ENCODE peak calls at places on chromosomes 11 and 22, in eight cellular contexts. T is OCI-LY7, I is AG04450, Q is neural progenitor cell, S is fibroblast of pulmonary artery, C is fibroblast of mammary gland, M is thoracic aorta, Y is astrocyte of the spinal cord. K is an unnamed sample.

GRCh38 chr11:115502636-115503082 is 1.6 kb downstream of the CADM1 start:
- DNase-seq in I (no peak), S (no peak), M (no peak), C (no peak), T (no peak), Y (no peak), Q (no peak), K (no peak)

GRCh38 chr22:43413826-43414225 is 2.0 kb downstream of the MPPED1 start:
- DNase-seq in Q (no peak), Y (no peak), I (no peak), T (no peak), S (no peak), C (no peak), M (no peak), K (peak)

GRCh38 chr11:129209891-129210830 is 18.0 kb upstream of the ARHGAP32 start:
- DNase-seq in T (no peak), I (no peak), S (no peak), M (no peak), Y (no peak), Q (no peak), C (no peak), K (no peak)

GRCh38 chr11:69899957-69900821 is 81.0 kb upstream of the FGF3 start:
- DNase-seq in T (no peak), Y (peak), S (no peak), Q (no peak), M (no peak), C (no peak), I (no peak), K (peak)

GRCh38 chr22:41939981-41940852 is 6.7 kb downstream of the CENPM start:
- DNase-seq in T (peak), Y (no peak), C (no peak), M (no peak), Q (no peak), I (no peak), S (no peak), K (no peak)

GRCh38 chr11:112617089-112617407 is 344.2 kb upstream of the NCAM1 start:
- DNase-seq in I (no peak), Q (no peak), C (no peak), M (no peak), S (no peak), T (no peak), Y (no peak), K (no peak)

GRCh38 chr11:28343304-28344233 is 235.4 kb downstream of the METTL15 start:
- DNase-seq in C (peak), I (peak), M (no peak), T (no peak), S (peak), Q (no peak), Y (peak), K (no peak)

GRCh38 chr22:45932066-45932465 is 44.9 kb downstream of the WNT7B start:
- DNase-seq in Y (peak), M (no peak), C (peak), S (peak), T (no peak), Q (no peak), I (no peak), K (no peak)

GRCh38 chr11:78744202-78744601 is 169.5 kb upstream of the NARS2 start:
- DNase-seq in Y (no peak), I (no peak), S (no peak), T (no peak), C (no peak), M (no peak), Q (no peak), K (no peak)

GRCh38 chr22:46178755-46179505 is 28.6 kb downstream of the PPARA start:
- DNase-seq in C (no peak), M (no peak), Y (no peak), S (no peak), Q (no peak), T (no peak), I (no peak), K (no peak)

GRCh38 chr22:45302047-45302446 is 7.7 kb upstream of the FAM118A start:
- DNase-seq in I (peak), Y (peak), Q (no peak), T (no peak), C (peak), M (no peak), S (peak), K (no peak)

GRCh38 chr11:67435031-67435726 is 2.3 kb downstream of the PTPRCAP start:
- DNase-seq in T (no peak), S (no peak), M (no peak), I (no peak), C (no peak), Q (no peak), Y (no peak), K (no peak)

GRCh38 chr11:5705688-5706087 is 16.1 kb downstream of the TRIM22 start:
- DNase-seq in Y (peak), T (no peak), I (no peak), S (no peak), Q (no peak), M (no peak), C (peak), K (no peak)

GRCh38 chr11:84969103-84969502 is 658.0 kb downstream of the DLG2 start:
- DNase-seq in M (no peak), I (no peak), C (peak), Q (peak), S (peak), T (no peak), Y (peak), K (no peak)

GRCh38 chr11:92455221-92455790 is 230.7 kb downstream of the FAT3 start:
- DNase-seq in C (no peak), Y (no peak), I (no peak), T (no peak), M (no peak), Q (no peak), S (no peak), K (no peak)

GRCh38 chr22:24410110-24410856 is 17.1 kb upstream of the ADORA2A start:
- DNase-seq in M (no peak), T (no peak), Q (no peak), Y (peak), S (no peak), C (peak), I (no peak), K (no peak)

GRCh38 chr11:64996710-64997380 is at the start of gene BATF2:
- DNase-seq in I (no peak), Q (peak), S (peak), T (peak), C (peak), Y (peak), M (peak), K (peak)

GRCh38 chr11:1568451-1568911 is 3.6 kb downstream of the DUSP8 start:
- DNase-seq in S (no peak), I (no peak), T (peak), M (no peak), Q (peak), C (no peak), Y (no peak), K (peak)

GRCh38 chr11:66082936-66083698 is 13.0 kb downstream of the PACS1 start:
- DNase-seq in T (no peak), M (no peak), Y (no peak), S (no peak), Q (no peak), C (peak), I (no peak), K (no peak)

GRCh38 chr22:36399473-36399780 is 11.7 kb upstream of the MYH9 start:
- DNase-seq in S (no peak), M (no peak), Y (no peak), Q (no peak), T (no peak), I (no peak), C (no peak), K (no peak)

GRCh38 chr11:9615031-9615451 is 41.6 kb downstream of the WEE1 start:
- DNase-seq in I (no peak), S (no peak), C (no peak), M (no peak), Y (no peak), Q (no peak), T (peak), K (no peak)

GRCh38 chr11:80521592-80521991 is 1080.8 kb upstream of the TENM4 start:
- DNase-seq in Q (no peak), S (no peak), Y (no peak), I (no peak), C (no peak), T (no peak), M (no peak), K (no peak)

GRCh38 chr11:6618117-6619020 is 853 bp downstream of the TPP1 start:
- DNase-seq in M (no peak), S (peak), Y (peak), Q (no peak), T (peak), C (peak), I (peak), K (no peak)

GRCh38 chr11:86919557-86920210 is 35.5 kb downstream of the FZD4 start:
- DNase-seq in Q (peak), T (peak), C (peak), I (peak), Y (peak), S (peak), M (no peak), K (no peak)

GRCh38 chr11:113994077-113994954 is 19.4 kb downstream of the HTR3A start:
- DNase-seq in M (no peak), I (no peak), T (peak), C (no peak), Y (peak), S (peak), Q (peak), K (no peak)

GRCh38 chr11:45771194-45771941 is 33.6 kb upstream of the SLC35C1 start:
- DNase-seq in T (peak), I (no peak), C (peak), M (no peak), S (peak), Y (peak), Q (peak), K (peak)

GRCh38 chr11:1870721-1871466 is 18.0 kb downstream of the LSP1 start:
- DNase-seq in C (no peak), I (no peak), M (no peak), T (no peak), Y (no peak), S (no peak), Q (peak), K (peak)

GRCh38 chr11:69511358-69512015 is 30.0 kb downstream of the LINC01488 start:
- DNase-seq in Y (peak), M (no peak), T (no peak), I (no peak), C (peak), S (peak), Q (no peak), K (no peak)

GRCh38 chr11:123178166-123178565 is 16.9 kb downstream of the CLMP start:
- DNase-seq in Q (no peak), C (no peak), M (no peak), I (no peak), T (no peak), S (no peak), Y (no peak), K (no peak)

GRCh38 chr22:22156716-22157499 is 87.7 kb upstream of the VPREB1 start:
- DNase-seq in M (no peak), I (peak), Y (peak), T (peak), S (peak), Q (peak), C (peak), K (peak)

GRCh38 chr11:75403983-75404658 is 4.8 kb downstream of the RPS3 start:
- DNase-seq in C (peak), M (no peak), Q (no peak), I (no peak), T (no peak), Y (no peak), S (no peak), K (no peak)

GRCh38 chr11:43988040-43988793 is 45.8 kb downstream of the C11orf96 start:
- DNase-seq in Q (no peak), S (peak), C (peak), Y (peak), I (no peak), T (no peak), M (no peak), K (no peak)
- TF ChIP-seq CTCF in Q (no peak), S (peak), C (peak), Y (peak), I (peak), T (peak), M (no peak), K (no peak)

DNA sequence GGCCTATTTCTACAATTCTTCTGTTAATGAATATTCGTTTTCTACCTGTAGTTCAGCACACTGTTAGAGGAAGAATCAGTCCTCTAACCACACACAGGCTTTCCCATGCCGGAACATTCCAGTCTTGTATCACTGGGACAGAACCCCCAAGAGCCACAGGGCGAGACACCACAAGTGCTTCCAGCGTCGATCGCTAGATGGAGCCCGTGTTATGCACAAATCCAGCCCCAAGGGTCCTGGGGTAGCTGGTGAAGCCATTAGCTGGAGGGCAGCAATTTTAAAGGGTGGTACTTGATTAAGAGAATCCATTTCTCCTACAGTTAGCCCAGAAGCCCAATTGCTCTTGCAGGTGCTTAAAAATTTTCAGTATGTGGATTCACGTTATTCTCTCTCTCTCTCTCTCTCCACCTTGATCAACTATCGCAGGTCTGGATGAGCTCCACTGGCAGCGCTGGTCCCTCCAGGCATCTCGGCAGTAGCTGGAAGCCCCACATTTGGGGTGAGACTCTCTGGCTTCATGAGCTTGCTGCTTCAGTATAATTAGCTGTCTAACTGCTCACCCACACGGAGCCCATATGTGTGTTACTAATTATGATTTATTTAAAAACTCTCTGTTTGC is 148.2 kb upstream of the SNX19 start:
- DNase-seq in Q (peak), S (peak), C (peak), Y (peak), I (peak), M (no peak), T (peak), K (peak)
- TF ChIP-seq CTCF in Q (peak), S (peak), C (peak), Y (peak), I (peak), M (peak), T (peak), K (peak)

DNA sequence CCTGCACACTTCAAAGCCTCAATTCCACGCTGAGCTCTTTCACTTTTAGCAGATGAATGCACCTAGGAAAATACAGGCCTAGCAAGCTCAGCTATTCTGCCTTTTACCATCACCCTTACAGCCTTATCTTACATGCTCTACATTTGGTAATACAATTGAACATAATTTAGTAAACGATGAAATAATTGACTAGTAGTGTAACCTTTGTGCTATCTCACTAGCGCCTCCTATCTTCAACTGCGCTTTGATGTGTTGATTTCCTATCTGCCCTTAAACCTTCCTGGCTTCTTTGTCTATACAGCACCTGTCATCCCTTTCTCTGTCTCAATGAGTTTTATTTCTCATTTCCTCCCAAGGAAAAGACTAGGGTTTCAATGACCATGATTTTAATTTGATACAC is 149.7 kb downstream of the LRRC4C start:
- DNase-seq in M (no peak), Y (no peak), T (peak), C (no peak), I (no peak), Q (peak), S (no peak), K (no peak)
- TF ChIP-seq CTCF in M (no peak), Y (no peak), T (peak), C (no peak), I (no peak), Q (peak), S (no peak), K (no peak)

GRCh38 chr22:31846161-31847115 is 92.6 kb downstream of the DEPDC5 start:
- DNase-seq in C (peak), Y (peak), S (peak), M (no peak), T (peak), I (peak), Q (no peak), K (no peak)
- TF ChIP-seq CTCF in C (peak), Y (peak), S (peak), M (no peak), T (peak), I (peak), Q (peak), K (no peak)

GRCh38 chr11:13228569-13228968 is 49.0 kb upstream of the BMAL1 start:
- DNase-seq in C (no peak), Q (no peak), Y (no peak), T (no peak), I (no peak), M (no peak), S (no peak), K (no peak)

GRCh38 chr11:13227676-13228255 is 49.8 kb upstream of the BMAL1 start:
- DNase-seq in C (no peak), I (no peak), Q (no peak), S (no peak), M (no peak), Y (no peak), T (no peak), K (no peak)

GRCh38 chr11:13225058-13226001 is 52.3 kb upstream of the BMAL1 start:
- DNase-seq in I (no peak), C (no peak), Y (no peak), M (no peak), Q (no peak), T (no peak), S (no peak), K (no peak)

GRCh38 chr11:13229675-13230359 is 47.8 kb upstream of the BMAL1 start:
- DNase-seq in Y (no peak), C (peak), T (no peak), Q (no peak), M (no peak), I (no peak), S (no peak), K (no peak)

DNA sequence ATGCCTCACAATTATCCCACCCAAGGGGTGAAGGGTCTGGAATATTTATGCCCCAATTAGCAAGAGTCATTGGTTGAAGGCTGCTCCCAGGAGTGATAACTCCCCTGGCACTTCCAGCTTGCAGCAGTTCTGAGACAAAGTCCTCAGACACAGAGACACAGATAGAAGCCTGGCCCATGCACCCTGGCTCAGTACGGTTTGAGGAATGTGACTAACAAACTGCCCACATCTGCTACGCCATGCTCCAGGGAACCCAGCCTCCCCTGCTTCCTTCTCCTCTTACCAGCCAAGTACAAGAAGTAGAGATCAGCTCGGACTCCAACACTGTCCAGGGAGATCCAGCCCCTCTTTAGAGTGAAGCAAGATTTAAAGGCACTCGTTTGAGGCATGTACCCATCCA is 48.5 kb upstream of the BMAL1 start:
- DNase-seq in S (no peak), M (no peak), Y (no peak), C (peak), Q (no peak), I (no peak), T (no peak), K (no peak)
- TF ChIP-seq CTCF in S (no peak), M (no peak), Y (no peak), C (no peak), Q (no peak), I (no peak), T (no peak), K (no peak)